ENCODE peak calls at places on chromosomes 7 and 10, in four cellular contexts. C is MCF 10A, R is AG04449, K is GM12892. P is an unnamed sample.

GRCh38 chr7:97187067-97187466 is 69.6 kb downstream of the SDHAF3 start:
- DNase-seq in C (peak; percentile 49), R (peak; percentile 3), K (no peak), P (no peak)

GRCh38 chr7:101880536-101881443 is 63.4 kb downstream of the CUX1 start:
- DNase-seq in C (peak; percentile 81), R (peak; percentile 49), K (no peak), P (no peak)

GRCh38 chr10:77501846-77502251 is 135.8 kb downstream of the KCNMA1 start:
- DNase-seq in C (no peak), R (no peak), K (no peak), P (no peak)

GRCh38 chr7:45196374-45196773 is 38.8 kb downstream of the RAMP3 start:
- DNase-seq in C (no peak), R (no peak), K (no peak), P (no peak)

GRCh38 chr7:7861211-7861633 is 107.4 kb upstream of the GLCCI1 start:
- DNase-seq in C (peak; percentile 81), R (peak; percentile 3), K (no peak), P (no peak)

GRCh38 chr7:106779877-106780276 is 85.2 kb upstream of the PIK3CG start:
- DNase-seq in C (peak; percentile 35), R (no peak), K (no peak), P (no peak)

GRCh38 chr7:138396251-138397070 is 63.6 kb upstream of the TRIM24 start:
- DNase-seq in C (no peak), R (no peak), K (peak; percentile 2), P (no peak)

GRCh38 chr7:100516135-100516812 is 22.7 kb upstream of the AGFG2 start:
- DNase-seq in C (peak; percentile 84), R (peak; percentile 58), K (no peak), P (no peak)

GRCh38 chr10:119521443-119522204 is 20.9 kb downstream of the RGS10 start:
- DNase-seq in C (peak; percentile 79), R (no peak), K (no peak), P (no peak)